ENCODE peak calls at places on chromosomes 12 and 14, in four cellular contexts. One of them, this sample, is unnamed.

GRCh38 chr12:104505095-104505819 is 48.5 kb downstream of the CHST11 start:
- DNase-seq in amniotic stem cell: no peak
- DNase-seq in SIG-M5: no peak
- DNase-seq in sigmoid colon: no peak
- DNase-seq in this sample: no peak

GRCh38 chr12:45122776-45123380 is 72.0 kb upstream of the DBX2 start:
- DNase-seq in amniotic stem cell: no peak
- DNase-seq in SIG-M5: no peak
- DNase-seq in sigmoid colon: no peak
- DNase-seq in this sample: no peak

GRCh38 chr14:103022669-103023044 is 34.7 kb downstream of the CDC42BPB start:
- DNase-seq in amniotic stem cell: no peak
- DNase-seq in SIG-M5: no peak
- DNase-seq in sigmoid colon: no peak
- DNase-seq in this sample: no peak

GRCh38 chr12:52285851-52286530 is 5.3 kb downstream of the KRT81 start:
- DNase-seq in amniotic stem cell: no peak
- DNase-seq in SIG-M5: no peak
- DNase-seq in sigmoid colon: no peak
- DNase-seq in this sample: no peak

GRCh38 chr12:47343684-47344567 is 264.2 kb upstream of the AMIGO2 start:
- DNase-seq in amniotic stem cell: no peak
- DNase-seq in SIG-M5: no peak
- DNase-seq in sigmoid colon: no peak
- DNase-seq in this sample: no peak

GRCh38 chr14:59126714-59127436 is 61.6 kb upstream of the DAAM1 start:
- DNase-seq in amniotic stem cell: no peak
- DNase-seq in SIG-M5: no peak
- DNase-seq in sigmoid colon: no peak
- DNase-seq in this sample: peak

GRCh38 chr14:73500360-73500759 is 9.6 kb downstream of the RIOX1 start:
- DNase-seq in amniotic stem cell: no peak
- DNase-seq in SIG-M5: no peak
- DNase-seq in sigmoid colon: no peak
- DNase-seq in this sample: no peak

GRCh38 chr12:14256139-14256538 is 109.3 kb upstream of the ATF7IP start:
- DNase-seq in amniotic stem cell: no peak
- DNase-seq in SIG-M5: no peak
- DNase-seq in sigmoid colon: no peak
- DNase-seq in this sample: no peak

GRCh38 chr12:110921262-110921661 is 883 bp upstream of the MYL2 start:
- DNase-seq in amniotic stem cell: no peak
- DNase-seq in SIG-M5: no peak
- DNase-seq in sigmoid colon: no peak
- DNase-seq in this sample: no peak

GRCh38 chr12:62907561-62907960 is 27.4 kb downstream of the PPM1H start:
- DNase-seq in amniotic stem cell: no peak
- DNase-seq in SIG-M5: no peak
- DNase-seq in sigmoid colon: no peak
- DNase-seq in this sample: no peak

GRCh38 chr14:19906665-19907064 is 13.7 kb upstream of the OR4K5 start:
- DNase-seq in amniotic stem cell: no peak
- DNase-seq in SIG-M5: no peak
- DNase-seq in sigmoid colon: no peak
- DNase-seq in this sample: no peak

GRCh38 chr14:68609012-68609411 is 183.9 kb downstream of the ZFP36L1 start:
- DNase-seq in amniotic stem cell: no peak
- DNase-seq in SIG-M5: no peak
- DNase-seq in sigmoid colon: no peak
- DNase-seq in this sample: no peak

GRCh38 chr14:91228112-91229004 is 16.1 kb downstream of the GPR68 start:
- DNase-seq in amniotic stem cell: peak
- DNase-seq in SIG-M5: no peak
- DNase-seq in sigmoid colon: no peak
- DNase-seq in this sample: no peak

GRCh38 chr14:58796201-58796600 is 158.4 kb downstream of the DACT1 start:
- DNase-seq in amniotic stem cell: no peak
- DNase-seq in SIG-M5: no peak
- DNase-seq in sigmoid colon: no peak
- DNase-seq in this sample: no peak

GRCh38 chr12:71636704-71637115 is 26.9 kb downstream of the ZFC3H1 start:
- DNase-seq in amniotic stem cell: peak
- DNase-seq in SIG-M5: peak
- DNase-seq in sigmoid colon: no peak
- DNase-seq in this sample: peak

GRCh38 chr14:32593290-32593942 is 264.3 kb downstream of the AKAP6 start:
- DNase-seq in amniotic stem cell: peak
- DNase-seq in SIG-M5: no peak
- DNase-seq in sigmoid colon: no peak
- DNase-seq in this sample: no peak

GRCh38 chr14:60327447-60328331 is 78.7 kb downstream of the PPM1A start:
- DNase-seq in amniotic stem cell: no peak
- DNase-seq in SIG-M5: no peak
- DNase-seq in sigmoid colon: no peak
- DNase-seq in this sample: no peak